ENCODE peak calls at places on chromosome 10, in eight cellular contexts. T, R, H, X, A, C, L and U are unnamed samples.

GRCh38 chr10:113895018-113895417 is 40.6 kb downstream of the NHLRC2 start:
- DNase-seq in H (peak; percentile 59), C (peak; percentile 28), L (no peak), R (no peak), T (no peak), X (no peak), A (no peak), U (no peak)

GRCh38 chr10:16832351-16833080 is 15.3 kb upstream of the RSU1 start:
- DNase-seq in R (no peak), X (no peak), H (peak; percentile 95), L (no peak), T (peak; percentile 60), C (no peak), A (no peak), U (no peak)

GRCh38 chr10:97849101-97849490 is 547 bp upstream of the GOLGA7B start:
- DNase-seq in T (peak; percentile 72), R (no peak), X (no peak), H (no peak), A (no peak), L (no peak), C (no peak), U (peak; percentile 40)

GRCh38 chr10:1115262-1115955 is 59.2 kb downstream of the WDR37 start:
- DNase-seq in H (no peak), C (no peak), L (no peak), X (no peak), A (no peak), T (no peak), R (no peak), U (no peak)

GRCh38 chr10:86918022-86918471 is 39.4 kb downstream of the MMRN2 start:
- DNase-seq in L (no peak), R (no peak), T (no peak), X (no peak), C (no peak), A (no peak), H (peak; percentile 60), U (no peak)

GRCh38 chr10:31101123-31101522 is 69.5 kb upstream of the ZNF438 start:
- DNase-seq in H (peak; percentile 92), C (peak; percentile 95), L (no peak), T (peak; percentile 73), R (no peak), X (no peak), A (peak; percentile 37), U (peak; percentile 63)

GRCh38 chr10:113982745-113983144 is 60.9 kb upstream of the ADRB1 start:
- DNase-seq in H (no peak), R (no peak), C (no peak), T (peak; percentile 50), A (peak; percentile 27), L (no peak), X (no peak), U (peak; percentile 29)

GRCh38 chr10:71234970-71235681 is 22.8 kb downstream of the UNC5B start:
- DNase-seq in C (no peak), L (peak; percentile 84), T (no peak), H (peak; percentile 89), R (peak; percentile 49), X (peak; percentile 24), A (no peak), U (no peak)

GRCh38 chr10:4546500-4546899 is 279.5 kb upstream of the AKR1E2 start:
- DNase-seq in A (no peak), R (no peak), H (peak; percentile 93), C (peak; percentile 88), X (no peak), T (peak; percentile 4), L (no peak), U (no peak)

GRCh38 chr10:78211476-78212110 is 177.9 kb downstream of the RPS24 start:
- DNase-seq in C (peak; percentile 2), X (peak; percentile 45), T (peak; percentile 34), H (peak; percentile 24), R (no peak), A (no peak), L (no peak), U (no peak)

GRCh38 chr10:6204063-6204340 is 1.3 kb downstream of the PFKFB3 start:
- DNase-seq in A (peak; percentile 65), H (no peak), C (no peak), X (peak; percentile 63), R (no peak), T (peak; percentile 63), L (peak; percentile 79), U (peak; percentile 68)

DNA sequence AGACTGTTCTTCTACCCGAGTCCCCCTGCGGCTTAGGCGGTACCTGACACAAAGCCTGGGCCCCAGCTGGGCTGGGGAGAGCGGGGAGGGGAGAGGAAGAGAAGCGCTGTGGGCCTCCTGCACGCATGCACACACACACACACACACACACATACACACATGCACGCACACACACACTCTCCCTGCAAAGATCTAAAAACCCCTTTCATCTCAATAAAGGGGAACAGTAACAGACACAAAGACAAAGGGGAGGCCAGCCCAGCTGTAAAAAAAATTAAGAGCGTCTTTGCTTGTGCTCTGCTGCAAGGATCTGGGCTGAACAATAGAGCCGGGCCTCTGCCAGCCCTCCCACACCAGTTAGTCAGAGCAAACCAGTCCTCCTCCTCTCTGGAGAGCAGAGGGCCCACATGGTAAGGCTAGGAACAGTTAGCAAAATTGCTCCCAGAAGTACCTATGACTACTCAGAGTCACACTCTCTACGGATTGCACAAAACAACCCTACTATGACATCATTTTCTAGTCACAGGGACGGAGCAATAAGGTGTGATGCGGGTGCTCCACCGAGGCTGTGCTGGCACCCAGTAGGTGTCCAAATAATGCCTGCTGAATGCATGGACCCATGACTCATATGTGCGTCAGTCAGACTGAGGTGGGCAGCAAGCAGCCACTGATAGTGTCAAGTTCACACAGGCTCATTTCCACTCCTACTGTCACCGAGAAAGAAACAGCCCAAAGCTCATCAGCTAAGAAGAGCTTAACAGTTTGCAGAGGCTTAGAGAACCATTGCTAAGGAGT is 9.2 kb downstream of the ITPRIP start:
- DNase-seq in X (peak; percentile 74), T (peak; percentile 20), A (no peak), C (no peak), H (peak; percentile 97), R (no peak), L (no peak), U (no peak)
- TF ChIP-seq CTCF in X (no peak), T (no peak), A (no peak), C (no peak), H (no peak), R (no peak), L (no peak), U (no peak)

DNA sequence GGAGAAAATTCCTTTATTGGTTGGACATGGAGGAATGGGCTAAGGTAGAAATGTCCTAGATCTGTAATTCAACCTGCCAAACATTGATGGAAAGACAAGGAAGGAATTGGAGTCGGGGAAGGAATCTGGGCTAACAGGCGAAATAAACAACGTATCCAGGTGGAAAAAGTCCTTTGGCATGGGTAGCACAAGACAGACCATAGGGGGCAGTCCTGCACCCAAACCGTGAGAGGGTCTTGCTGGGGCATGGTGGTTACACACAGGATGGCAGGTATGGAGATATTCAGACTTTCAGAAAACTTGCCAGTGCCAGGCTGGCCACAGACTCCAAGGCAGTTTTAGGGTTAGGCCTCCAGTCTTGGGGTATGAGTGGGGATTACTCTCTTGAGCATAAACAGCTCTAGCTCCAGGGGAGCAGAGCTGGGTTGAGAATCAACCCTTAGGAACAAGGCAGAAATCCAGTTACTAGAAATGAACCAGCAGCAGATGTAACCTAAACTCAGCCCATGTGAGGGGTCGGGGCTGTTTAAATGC is 188.6 kb upstream of the GDF10 start:
- DNase-seq in T (no peak), L (no peak), C (no peak), X (no peak), R (no peak), A (no peak), H (no peak), U (no peak)
- TF ChIP-seq CTCF in T (no peak), L (no peak), C (no peak), X (no peak), R (no peak), A (no peak), H (no peak), U (no peak)

GRCh38 chr10:115355162-115355760 is 262.1 kb downstream of the ATRNL1 start:
- DNase-seq in A (peak; percentile 52), H (peak; percentile 41), T (peak; percentile 55), R (no peak), X (peak; percentile 26), L (no peak), C (peak; percentile 44), U (peak; percentile 44)
- TF ChIP-seq CTCF in A (peak; percentile 80), H (peak; percentile 84), T (peak; percentile 51), R (peak; percentile 65), X (peak; percentile 64), L (peak; percentile 16), C (peak; percentile 78), U (peak; percentile 71)

DNA sequence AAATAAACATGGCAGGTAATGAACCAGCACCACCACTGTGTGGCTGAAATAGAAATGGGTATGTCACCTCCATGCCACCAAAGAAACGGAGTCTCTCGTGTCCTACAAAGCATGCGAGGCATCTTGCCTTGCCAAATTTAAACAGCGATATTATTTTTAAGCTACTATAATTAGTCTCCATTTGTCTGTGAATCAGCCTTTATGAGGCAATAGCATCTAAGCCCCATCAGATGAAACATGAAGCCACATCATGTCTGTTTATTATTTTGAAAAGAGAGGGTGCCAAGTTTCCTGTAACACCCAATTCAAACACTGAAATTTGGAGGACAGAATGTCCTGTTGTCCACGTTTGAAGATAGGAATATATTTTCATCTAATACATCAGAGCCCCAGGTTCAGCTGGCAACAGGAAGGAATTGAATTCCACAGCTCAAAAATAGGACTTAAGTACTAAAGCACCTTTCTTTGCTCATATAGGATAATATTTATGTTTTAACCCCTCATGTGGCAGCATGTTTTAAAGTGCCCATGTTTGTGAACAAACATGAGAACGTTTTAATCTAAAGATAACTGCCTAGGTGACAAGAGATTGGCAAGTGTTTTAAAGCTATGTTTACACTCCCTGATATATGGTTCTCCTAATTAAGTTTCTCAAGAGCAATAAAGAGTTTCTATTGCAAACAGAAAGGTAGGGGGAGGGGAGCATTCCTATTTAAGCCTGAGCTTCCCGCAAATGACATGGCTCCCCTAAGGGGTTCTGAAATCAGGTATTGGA is 86.8 kb downstream of the SORBS1 start:
- DNase-seq in H (peak; percentile 56), A (no peak), X (no peak), C (no peak), L (no peak), R (no peak), T (no peak), U (no peak)
- TF ChIP-seq CTCF in H (no peak), A (no peak), X (no peak), C (no peak), L (no peak), R (no peak), T (no peak), U (no peak)

DNA sequence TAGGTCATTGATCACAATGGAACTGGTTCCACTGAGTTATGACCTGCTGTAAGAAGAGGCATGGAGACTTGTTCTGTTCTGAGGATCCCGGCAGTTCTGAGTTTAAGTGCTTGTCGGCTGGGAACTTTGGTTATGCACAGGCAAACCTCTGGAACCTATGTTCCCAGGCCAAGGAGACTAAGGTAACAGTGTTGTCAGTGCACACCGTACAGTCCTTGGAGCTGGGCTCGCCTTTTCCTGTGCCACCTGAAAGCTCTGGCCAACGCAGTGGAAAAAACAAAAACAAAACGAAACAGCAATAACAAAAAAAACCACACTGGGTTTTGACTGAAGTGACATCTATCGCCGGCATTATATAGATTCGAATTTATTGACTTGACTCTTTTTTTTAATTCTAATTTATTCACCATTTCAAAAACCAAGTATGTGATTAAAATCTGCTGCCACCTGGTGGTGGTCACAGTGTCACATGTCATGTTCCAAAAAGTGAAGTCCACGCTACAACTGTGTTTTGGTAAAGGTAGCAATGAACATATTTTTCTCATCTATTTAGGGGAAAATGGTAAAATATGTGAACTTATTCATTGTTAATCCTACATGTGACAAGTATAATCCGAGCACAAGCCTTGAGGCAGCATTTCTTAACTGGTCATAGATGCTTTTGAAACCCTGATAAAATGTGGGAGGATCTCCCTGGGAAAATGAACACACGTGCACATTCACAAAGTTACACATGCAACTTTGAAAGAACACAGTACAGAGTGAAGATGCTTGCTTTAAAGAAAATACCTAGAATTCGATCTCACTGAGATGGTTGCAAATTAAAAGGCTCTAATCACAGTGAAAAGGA is 113.8 kb upstream of the PPP2R2D start:
- DNase-seq in R (no peak), X (no peak), T (peak; percentile 50), A (peak; percentile 42), L (no peak), C (no peak), H (peak; percentile 4), U (peak; percentile 55)
- TF ChIP-seq CTCF in R (peak; percentile 97), X (peak; percentile 90), T (peak; percentile 40), A (peak; percentile 55), L (peak; percentile 57), C (peak; percentile 61), H (peak; percentile 58), U (no peak)